ENCODE peak calls at places on chromosomes 13 and 19, in eight cellular contexts. D, M, O, F, B, E, I and W are unnamed samples.

GRCh38 chr19:5696196-5697021 is 6.3 kb downstream of the RPL36 start:
- DNase-seq in D (peak; percentile 48), F (peak; percentile 65), M (no peak), E (no peak), O (no peak), B (no peak), I (no peak), W (no peak)

GRCh38 chr13:46339035-46339666 is 47.9 kb downstream of the RUBCNL start:
- DNase-seq in F (no peak), O (no peak), D (no peak), I (no peak), B (no peak), E (no peak), M (no peak), W (no peak)

GRCh38 chr13:25898991-25899390 is 152.8 kb downstream of the SHISA2 start:
- DNase-seq in B (no peak), F (no peak), O (no peak), E (no peak), M (no peak), I (no peak), D (no peak), W (no peak)

GRCh38 chr19:38693380-38694223 is 46.2 kb downstream of the ACTN4 start:
- DNase-seq in I (peak; percentile 91), O (peak; percentile 91), D (no peak), M (peak; percentile 76), E (no peak), F (no peak), B (peak; percentile 65), W (peak; percentile 89)

GRCh38 chr13:113666951-113667701 is at the start of gene GRK1:
- DNase-seq in D (peak; percentile 40), B (peak; percentile 50), I (no peak), E (peak; percentile 22), F (peak; percentile 60), O (no peak), M (peak; percentile 11), W (no peak)

GRCh38 chr13:108681986-108682562 is 52.7 kb downstream of the MYO16 start:
- DNase-seq in E (no peak), M (no peak), F (no peak), B (no peak), I (no peak), D (no peak), O (no peak), W (no peak)

GRCh38 chr19:55487884-55488687 is at the start of gene SSC5D:
- DNase-seq in D (no peak), I (no peak), B (no peak), M (no peak), E (no peak), F (peak; percentile 90), O (no peak), W (peak; percentile 92)

GRCh38 chr19:35403116-35403760 is 32.4 kb downstream of the GPR42 start:
- DNase-seq in B (no peak), E (no peak), I (no peak), F (no peak), O (no peak), D (no peak), M (no peak), W (no peak)

GRCh38 chr19:41616785-41617621 is 9.9 kb downstream of the CEACAM4 start:
- DNase-seq in E (no peak), I (no peak), M (no peak), B (no peak), F (no peak), D (no peak), O (peak; percentile 49), W (peak; percentile 23)

GRCh38 chr13:47632311-47632710 is 368.8 kb downstream of the SUCLA2 start:
- DNase-seq in M (no peak), O (no peak), F (no peak), B (no peak), D (no peak), E (no peak), I (no peak), W (no peak)

DNA sequence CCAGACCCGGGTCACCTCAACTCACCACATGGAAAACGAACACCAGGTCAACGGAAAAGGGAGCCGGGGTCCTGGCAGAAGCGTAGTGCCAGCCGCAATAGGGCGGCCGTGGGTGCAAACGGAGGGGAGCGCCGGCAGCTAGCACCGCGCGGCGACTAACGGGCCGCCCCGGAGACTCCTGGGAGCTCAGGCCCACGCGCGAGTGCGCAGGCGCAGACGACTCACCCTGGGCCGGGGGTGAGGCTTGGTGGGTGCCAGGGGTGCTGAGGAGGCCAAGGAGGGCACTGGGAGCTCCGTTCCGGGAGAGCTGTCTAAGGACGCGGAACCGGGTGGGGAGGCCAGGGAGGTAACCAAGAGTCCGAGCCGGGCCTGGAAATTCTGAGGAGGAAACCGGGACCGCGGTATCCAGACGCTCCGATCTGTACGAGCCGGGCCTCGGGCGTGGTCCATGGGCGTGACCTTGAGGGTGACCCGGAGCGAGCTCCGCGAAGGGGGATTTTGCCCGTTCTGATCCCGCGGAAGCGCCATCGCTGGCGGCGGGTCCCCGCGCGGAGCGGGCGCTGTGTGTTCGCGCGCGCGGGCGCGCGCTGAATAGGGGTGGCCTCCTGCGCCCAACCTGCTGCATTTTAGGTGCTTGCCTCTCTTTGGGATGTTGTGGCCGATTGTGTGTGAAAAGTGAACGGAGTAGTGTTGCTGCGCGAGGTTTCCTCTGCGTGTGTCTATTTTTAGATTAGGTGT is at the start of gene ZNF382:
- DNase-seq in F (peak; percentile 82), M (peak; percentile 56), O (no peak), E (peak; percentile 40), I (no peak), B (no peak), D (peak; percentile 74), W (no peak)
- TF ChIP-seq POLR2A in F (peak; percentile 30), M (peak; percentile 70), O (no peak), E (no peak), I (no peak), B (no peak), D (peak; percentile 30), W (peak; percentile 25)

GRCh38 chr19:1811472-1811894 is 593 bp downstream of the ATP8B3 start:
- DNase-seq in D (peak; percentile 68), O (peak; percentile 92), F (peak; percentile 86), B (peak; percentile 91), M (peak; percentile 93), I (peak; percentile 90), E (peak; percentile 83), W (peak; percentile 99)

GRCh38 chr19:1813837-1814217 is 1.8 kb upstream of the ATP8B3 start:
- DNase-seq in M (no peak), F (no peak), B (no peak), O (no peak), D (no peak), E (no peak), I (no peak), W (no peak)

GRCh38 chr19:1811942-1812425 is at the start of gene ATP8B3:
- DNase-seq in O (peak; percentile 56), B (peak; percentile 86), M (no peak), I (no peak), D (no peak), E (peak; percentile 84), F (no peak), W (no peak)

GRCh38 chr19:1813197-1813836 is 1.2 kb upstream of the ATP8B3 start:
- DNase-seq in F (no peak), B (no peak), I (no peak), O (no peak), M (no peak), E (no peak), D (no peak), W (no peak)

DNA sequence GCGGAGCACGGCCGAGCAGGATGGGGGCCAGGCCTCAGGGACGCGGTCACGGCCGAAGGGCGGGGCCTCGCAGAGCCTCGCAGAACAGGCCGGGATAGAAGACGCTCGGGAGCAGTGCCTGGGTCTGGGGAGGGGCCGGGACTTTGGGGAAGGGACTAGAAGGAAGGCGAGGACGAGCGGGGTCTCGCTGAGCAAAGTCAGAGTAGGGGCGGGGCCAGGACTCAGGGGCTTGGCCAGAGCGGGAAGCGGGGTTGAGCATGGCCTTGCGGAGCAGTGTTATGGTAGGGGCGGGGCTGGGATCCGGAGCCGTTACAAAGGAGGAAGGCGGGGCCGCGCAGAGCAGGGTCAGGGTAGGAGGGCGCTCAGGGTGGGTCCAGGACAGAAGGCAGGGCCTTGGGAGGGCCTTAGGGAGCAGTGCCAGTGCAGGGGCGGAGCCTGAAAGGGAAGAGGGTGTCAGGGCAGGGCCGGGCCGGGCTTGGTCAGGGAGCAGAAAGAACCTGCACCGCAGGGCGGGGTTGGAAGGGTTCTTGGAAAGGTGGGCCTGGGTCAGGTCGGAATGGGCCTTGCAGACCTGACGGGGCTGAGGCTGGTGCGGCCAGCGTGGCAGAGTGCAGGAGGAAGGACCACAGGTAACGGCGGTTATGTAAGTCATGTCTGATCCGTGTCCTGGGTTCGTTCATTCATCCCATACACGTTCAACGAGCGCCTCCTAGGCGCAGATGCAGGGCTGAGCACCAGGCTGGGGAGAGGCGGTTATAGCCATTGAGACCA is 535 bp upstream of the ATP8B3 start:
- DNase-seq in I (peak; percentile 95), O (peak; percentile 88), B (peak; percentile 96), F (peak; percentile 96), M (peak; percentile 92), D (peak; percentile 98), E (peak; percentile 91), W (peak; percentile 98)
- TF ChIP-seq POLR2A in I (peak; percentile 22), O (no peak), B (no peak), F (peak; percentile 23), M (peak; percentile 55), D (peak; percentile 44), E (no peak), W (peak; percentile 6)

GRCh38 chr19:658916-659839 is 3.8 kb downstream of the RNF126 start:
- DNase-seq in B (no peak), M (no peak), E (peak; percentile 39), D (no peak), I (no peak), O (no peak), F (peak; percentile 75), W (no peak)
- TF ChIP-seq POLR2A in B (no peak), M (no peak), E (no peak), D (no peak), I (no peak), O (no peak), F (no peak), W (no peak)

GRCh38 chr19:2811735-2812413 is 7.8 kb upstream of the ZNF554 start:
- DNase-seq in E (no peak), M (no peak), F (no peak), O (no peak), D (no peak), B (no peak), I (no peak), W (no peak)
- TF ChIP-seq POLR2A in E (no peak), M (no peak), F (no peak), O (no peak), D (no peak), B (no peak), I (no peak), W (no peak)